ENCODE peak calls at places on chromosomes 1 and 21, in eight cellular contexts. Z is neural progenitor cell; Q is effector memory CD8-positive, alpha-beta T cell; T is ovary; E is CD4-positive, alpha-beta T cell; H is amygdala; J is CD4-positive, CD25-positive, alpha-beta regulatory T cell; R is left ventricle myocardium inferior. B is an unnamed sample.

GRCh38 chr21:17612023-17612564 is 607 bp downstream of the BTG3 start:
- DNase-seq in Z (no peak), Q (peak), T (peak), E (peak), H (peak), J (no peak), R (peak), B (no peak)

GRCh38 chr1:170685166-170685565 is 21.2 kb downstream of the PRRX1 start:
- DNase-seq in Z (no peak), Q (no peak), T (no peak), E (no peak), H (no peak), J (no peak), R (no peak), B (no peak)

GRCh38 chr1:3070304-3070653 is 1.3 kb downstream of the PRDM16 start:
- DNase-seq in Z (peak), Q (no peak), T (no peak), E (no peak), H (no peak), J (no peak), R (no peak), B (no peak)

GRCh38 chr21:43809853-43810504 is 20.6 kb downstream of the RRP1 start:
- DNase-seq in Z (no peak), Q (no peak), T (no peak), E (no peak), H (no peak), J (no peak), R (no peak), B (no peak)

GRCh38 chr1:12107718-12108117 is 44.6 kb downstream of the TNFRSF8 start:
- DNase-seq in Z (no peak), Q (no peak), T (no peak), E (no peak), H (no peak), J (no peak), R (no peak), B (no peak)

GRCh38 chr1:114235956-114236355 is 82.3 kb upstream of the SYT6 start:
- DNase-seq in Z (no peak), Q (no peak), T (no peak), E (no peak), H (no peak), J (no peak), R (no peak), B (no peak)

GRCh38 chr1:76951185-76951584 is 83.9 kb downstream of the ST6GALNAC5 start:
- DNase-seq in Z (no peak), Q (no peak), T (no peak), E (no peak), H (no peak), J (no peak), R (no peak), B (no peak)

GRCh38 chr21:14482165-14482564 is 64.0 kb downstream of the SAMSN1 start:
- DNase-seq in Z (no peak), Q (no peak), T (no peak), E (no peak), H (no peak), J (peak), R (no peak), B (no peak)

GRCh38 chr1:54474500-54475235 is 68.5 kb upstream of the SSBP3 start:
- DNase-seq in Z (peak), Q (no peak), T (peak), E (no peak), H (no peak), J (no peak), R (no peak), B (peak)

GRCh38 chr1:24275510-24275909 is 43.6 kb upstream of the GRHL3 start:
- DNase-seq in Z (no peak), Q (no peak), T (no peak), E (no peak), H (no peak), J (no peak), R (no peak), B (no peak)

GRCh38 chr1:147748687-147749350 is 11.6 kb downstream of the GJA5 start:
- DNase-seq in Z (no peak), Q (no peak), T (no peak), E (no peak), H (no peak), J (no peak), R (peak), B (no peak)

GRCh38 chr1:14969006-14969405 is 184.5 kb upstream of the TMEM51 start:
- DNase-seq in Z (peak), Q (peak), T (no peak), E (no peak), H (no peak), J (no peak), R (no peak), B (no peak)

B was measured in G401.